ENCODE peak calls at places on chromosomes 6 and 20, in four cellular contexts. One of them, this sample, is unnamed.
A peak's percentile ranks its signal among the peaks of the same experiment; 100 is the strongest.

GRCh38 chr6:139161169-139161568 is 26.3 kb downstream of the HECA start:
- DNase-seq in tibial artery: no peak
- DNase-seq in bronchial epithelial cell: peak; percentile 61
- DNase-seq in LoVo: peak; percentile 59
- DNase-seq in this sample: peak; percentile 33

GRCh38 chr6:108723594-108723993 is 124.6 kb upstream of the ARMC2 start:
- DNase-seq in tibial artery: no peak
- DNase-seq in bronchial epithelial cell: no peak
- DNase-seq in LoVo: no peak
- DNase-seq in this sample: no peak

GRCh38 chr6:131765081-131765852 is 42.6 kb upstream of the ENPP1 start:
- DNase-seq in tibial artery: no peak
- DNase-seq in bronchial epithelial cell: no peak
- DNase-seq in LoVo: no peak
- DNase-seq in this sample: no peak

GRCh38 chr6:139533573-139534471 is 159.4 kb upstream of the CITED2 start:
- DNase-seq in tibial artery: no peak
- DNase-seq in bronchial epithelial cell: peak; percentile 80
- DNase-seq in LoVo: peak; percentile 72
- DNase-seq in this sample: peak; percentile 55

GRCh38 chr20:24823989-24824693 is 124.9 kb upstream of the CST7 start:
- DNase-seq in tibial artery: peak; percentile 39
- DNase-seq in bronchial epithelial cell: no peak
- DNase-seq in LoVo: no peak
- DNase-seq in this sample: no peak

GRCh38 chr20:53503517-53503919 is 90.1 kb downstream of the ZNF217 start:
- DNase-seq in tibial artery: no peak
- DNase-seq in bronchial epithelial cell: no peak
- DNase-seq in LoVo: no peak
- DNase-seq in this sample: no peak

GRCh38 chr20:51480507-51481270 is 61.8 kb downstream of the NFATC2 start:
- DNase-seq in tibial artery: peak; percentile 4
- DNase-seq in bronchial epithelial cell: no peak
- DNase-seq in LoVo: no peak
- DNase-seq in this sample: no peak

GRCh38 chr6:16625319-16626240 is 135.7 kb downstream of the ATXN1 start:
- DNase-seq in tibial artery: no peak
- DNase-seq in bronchial epithelial cell: no peak
- DNase-seq in LoVo: no peak
- DNase-seq in this sample: no peak

GRCh38 chr6:74277749-74278148 is 581.7 kb downstream of the CD109 start:
- DNase-seq in tibial artery: no peak
- DNase-seq in bronchial epithelial cell: peak; percentile 21
- DNase-seq in LoVo: no peak
- DNase-seq in this sample: no peak

GRCh38 chr6:168232989-168233874 is 86.3 kb downstream of the DACT2 start:
- DNase-seq in tibial artery: no peak
- DNase-seq in bronchial epithelial cell: no peak
- DNase-seq in LoVo: no peak
- DNase-seq in this sample: no peak

GRCh38 chr6:37308084-37308817 is 45.5 kb upstream of the RNF8 start:
- DNase-seq in tibial artery: no peak
- DNase-seq in bronchial epithelial cell: peak; percentile 81
- DNase-seq in LoVo: no peak
- DNase-seq in this sample: no peak

GRCh38 chr20:23488470-23488869 is 2.4 kb upstream of the CST8 start:
- DNase-seq in tibial artery: no peak
- DNase-seq in bronchial epithelial cell: no peak
- DNase-seq in LoVo: no peak
- DNase-seq in this sample: no peak

GRCh38 chr20:45727044-45727443 is 4.9 kb downstream of the SPINT4 start:
- DNase-seq in tibial artery: no peak
- DNase-seq in bronchial epithelial cell: no peak
- DNase-seq in LoVo: no peak
- DNase-seq in this sample: no peak

GRCh38 chr6:107491059-107491609 is 1.2 kb downstream of the SOBP start:
- DNase-seq in tibial artery: peak; percentile 87
- DNase-seq in bronchial epithelial cell: no peak
- DNase-seq in LoVo: no peak
- DNase-seq in this sample: no peak

GRCh38 chr20:23399568-23400241 is 21.6 kb downstream of the NAPB start:
- DNase-seq in tibial artery: no peak
- DNase-seq in bronchial epithelial cell: no peak
- DNase-seq in LoVo: no peak
- DNase-seq in this sample: no peak

GRCh38 chr6:80622641-80623040 is 516.2 kb downstream of the BCKDHB start:
- DNase-seq in tibial artery: no peak
- DNase-seq in bronchial epithelial cell: peak; percentile 55
- DNase-seq in LoVo: no peak
- DNase-seq in this sample: no peak

GRCh38 chr20:57464642-57465211 is 60.2 kb downstream of the CTCFL start:
- DNase-seq in tibial artery: no peak
- DNase-seq in bronchial epithelial cell: peak; percentile 43
- DNase-seq in LoVo: no peak
- DNase-seq in this sample: peak; percentile 36

GRCh38 chr6:106750146-106750900 is 120.9 kb downstream of the QRSL1 start:
- DNase-seq in tibial artery: no peak
- DNase-seq in bronchial epithelial cell: peak; percentile 81
- DNase-seq in LoVo: no peak
- DNase-seq in this sample: no peak

GRCh38 chr6:22102671-22103070 is 194.2 kb downstream of the PRL start:
- DNase-seq in tibial artery: no peak
- DNase-seq in bronchial epithelial cell: peak; percentile 39
- DNase-seq in LoVo: no peak
- DNase-seq in this sample: no peak

GRCh38 chr20:1062334-1063015 is 55.9 kb upstream of the PSMF1 start:
- DNase-seq in tibial artery: no peak
- DNase-seq in bronchial epithelial cell: no peak
- DNase-seq in LoVo: no peak
- DNase-seq in this sample: no peak

GRCh38 chr6:158452191-158452590 is 107.7 kb upstream of the TMEM181 start:
- DNase-seq in tibial artery: no peak
- DNase-seq in bronchial epithelial cell: peak; percentile 86
- DNase-seq in LoVo: no peak
- DNase-seq in this sample: no peak

GRCh38 chr6:14987490-14987889 is 258.4 kb upstream of the JARID2 start:
- DNase-seq in tibial artery: no peak
- DNase-seq in bronchial epithelial cell: no peak
- DNase-seq in LoVo: no peak
- DNase-seq in this sample: no peak

GRCh38 chr6:132131777-132132176 is 180.6 kb upstream of the CCN2 start:
- DNase-seq in tibial artery: peak; percentile 80
- DNase-seq in bronchial epithelial cell: peak; percentile 99
- DNase-seq in LoVo: peak; percentile 34
- DNase-seq in this sample: peak; percentile 8

GRCh38 chr6:56849876-56850275 is 105.0 kb upstream of the BEND6 start:
- DNase-seq in tibial artery: no peak
- DNase-seq in bronchial epithelial cell: no peak
- DNase-seq in LoVo: no peak
- DNase-seq in this sample: no peak

GRCh38 chr6:129105035-129105434 is 222.1 kb downstream of the LAMA2 start:
- DNase-seq in tibial artery: no peak
- DNase-seq in bronchial epithelial cell: no peak
- DNase-seq in LoVo: no peak
- DNase-seq in this sample: no peak

GRCh38 chr6:66161546-66162108 is 454.6 kb upstream of the EYS start:
- DNase-seq in tibial artery: no peak
- DNase-seq in bronchial epithelial cell: no peak
- DNase-seq in LoVo: no peak
- DNase-seq in this sample: no peak

GRCh38 chr6:34834789-34835518 is 43.1 kb downstream of the BLTP3A start:
- DNase-seq in tibial artery: no peak
- DNase-seq in bronchial epithelial cell: peak; percentile 85
- DNase-seq in LoVo: no peak
- DNase-seq in this sample: no peak

GRCh38 chr20:57560554-57561355 is at the start of gene PCK1:
- DNase-seq in tibial artery: peak; percentile 77
- DNase-seq in bronchial epithelial cell: no peak
- DNase-seq in LoVo: peak; percentile 83
- DNase-seq in this sample: no peak